ENCODE peak calls at places on chromosomes 5 and 9, in seven cellular contexts. One of them, this sample, is unnamed.

GRCh38 chr5:72194846-72195245 is 87.6 kb downstream of the MAP1B start:
- DNase-seq in fibroblast of lung: peak; percentile 24
- DNase-seq in heart left ventricle: no peak
- DNase-seq in foreskin fibroblast: no peak
- DNase-seq in transverse colon: peak; percentile 10
- DNase-seq in hepatocyte: no peak
- DNase-seq in glutamatergic neuron: no peak
- DNase-seq in this sample: no peak

GRCh38 chr5:175800656-175801081 is 70.7 kb upstream of the CPLX2 start:
- DNase-seq in glutamatergic neuron: peak; percentile 74
- DNase-seq in fibroblast of lung: peak; percentile 68
- DNase-seq in foreskin fibroblast: peak; percentile 47
- DNase-seq in hepatocyte: no peak
- DNase-seq in transverse colon: no peak
- DNase-seq in heart left ventricle: no peak
- DNase-seq in this sample: no peak

GRCh38 chr5:176408590-176408989 is 7.7 kb downstream of the CLTB start:
- DNase-seq in fibroblast of lung: no peak
- DNase-seq in foreskin fibroblast: no peak
- DNase-seq in transverse colon: no peak
- DNase-seq in glutamatergic neuron: no peak
- DNase-seq in hepatocyte: no peak
- DNase-seq in heart left ventricle: no peak
- DNase-seq in this sample: no peak

GRCh38 chr9:134637696-134638502 is 3.7 kb upstream of the COL5A1 start:
- DNase-seq in foreskin fibroblast: no peak
- DNase-seq in heart left ventricle: no peak
- DNase-seq in hepatocyte: no peak
- DNase-seq in transverse colon: no peak
- DNase-seq in glutamatergic neuron: no peak
- DNase-seq in fibroblast of lung: no peak
- DNase-seq in this sample: peak; percentile 18

GRCh38 chr9:83355024-83355444 is 183.2 kb downstream of the FRMD3 start:
- DNase-seq in hepatocyte: peak; percentile 17
- DNase-seq in foreskin fibroblast: peak; percentile 89
- DNase-seq in fibroblast of lung: peak; percentile 15
- DNase-seq in heart left ventricle: peak; percentile 51
- DNase-seq in glutamatergic neuron: no peak
- DNase-seq in transverse colon: no peak
- DNase-seq in this sample: no peak

GRCh38 chr5:30040483-30041116 is 1152.9 kb upstream of the CDH6 start:
- DNase-seq in heart left ventricle: no peak
- DNase-seq in glutamatergic neuron: peak; percentile 64
- DNase-seq in transverse colon: no peak
- DNase-seq in foreskin fibroblast: no peak
- DNase-seq in fibroblast of lung: peak; percentile 42
- DNase-seq in hepatocyte: peak; percentile 72
- DNase-seq in this sample: peak; percentile 21

GRCh38 chr9:130345009-130345992 is 79.7 kb downstream of the HMCN2 start:
- DNase-seq in hepatocyte: no peak
- DNase-seq in transverse colon: no peak
- DNase-seq in heart left ventricle: no peak
- DNase-seq in foreskin fibroblast: no peak
- DNase-seq in fibroblast of lung: peak; percentile 18
- DNase-seq in glutamatergic neuron: no peak
- DNase-seq in this sample: no peak

GRCh38 chr9:99003308-99003707 is 59.6 kb downstream of the COL15A1 start:
- DNase-seq in hepatocyte: no peak
- DNase-seq in fibroblast of lung: no peak
- DNase-seq in glutamatergic neuron: no peak
- DNase-seq in transverse colon: no peak
- DNase-seq in foreskin fibroblast: no peak
- DNase-seq in heart left ventricle: no peak
- DNase-seq in this sample: no peak

GRCh38 chr9:7178729-7179128 is 421.0 kb downstream of the KDM4C start:
- DNase-seq in glutamatergic neuron: no peak
- DNase-seq in heart left ventricle: no peak
- DNase-seq in foreskin fibroblast: no peak
- DNase-seq in hepatocyte: no peak
- DNase-seq in transverse colon: no peak
- DNase-seq in fibroblast of lung: no peak
- DNase-seq in this sample: no peak

GRCh38 chr9:32414856-32415255 is 30.4 kb downstream of the ACO1 start:
- DNase-seq in transverse colon: no peak
- DNase-seq in hepatocyte: no peak
- DNase-seq in heart left ventricle: no peak
- DNase-seq in glutamatergic neuron: no peak
- DNase-seq in foreskin fibroblast: no peak
- DNase-seq in fibroblast of lung: no peak
- DNase-seq in this sample: no peak

GRCh38 chr9:113401027-113401792 is at the start of gene ALAD:
- DNase-seq in foreskin fibroblast: peak; percentile 100
- DNase-seq in fibroblast of lung: peak; percentile 97
- DNase-seq in glutamatergic neuron: peak; percentile 100
- DNase-seq in hepatocyte: peak; percentile 100
- DNase-seq in heart left ventricle: peak; percentile 99
- DNase-seq in transverse colon: peak; percentile 100
- DNase-seq in this sample: peak; percentile 100

GRCh38 chr9:88759374-88759773 is 224.4 kb downstream of the NXNL2 start:
- DNase-seq in transverse colon: no peak
- DNase-seq in foreskin fibroblast: no peak
- DNase-seq in hepatocyte: no peak
- DNase-seq in glutamatergic neuron: no peak
- DNase-seq in heart left ventricle: no peak
- DNase-seq in fibroblast of lung: no peak
- DNase-seq in this sample: no peak

GRCh38 chr5:1497271-1497777 is 26.4 kb downstream of the LPCAT1 start:
- DNase-seq in foreskin fibroblast: no peak
- DNase-seq in transverse colon: peak; percentile 45
- DNase-seq in fibroblast of lung: no peak
- DNase-seq in glutamatergic neuron: no peak
- DNase-seq in hepatocyte: no peak
- DNase-seq in heart left ventricle: no peak
- DNase-seq in this sample: no peak

GRCh38 chr9:98916660-98917059 is 27.0 kb upstream of the COL15A1 start:
- DNase-seq in glutamatergic neuron: no peak
- DNase-seq in fibroblast of lung: peak; percentile 42
- DNase-seq in heart left ventricle: peak; percentile 73
- DNase-seq in foreskin fibroblast: peak; percentile 29
- DNase-seq in transverse colon: peak; percentile 22
- DNase-seq in hepatocyte: peak; percentile 39
- DNase-seq in this sample: peak; percentile 47

GRCh38 chr5:50965621-50966362 is 299.4 kb downstream of the PARP8 start:
- DNase-seq in hepatocyte: no peak
- DNase-seq in glutamatergic neuron: peak; percentile 22
- DNase-seq in heart left ventricle: no peak
- DNase-seq in transverse colon: no peak
- DNase-seq in fibroblast of lung: no peak
- DNase-seq in foreskin fibroblast: peak; percentile 27
- DNase-seq in this sample: no peak

GRCh38 chr5:78533356-78533755 is 115.2 kb downstream of the LHFPL2 start:
- DNase-seq in fibroblast of lung: no peak
- DNase-seq in foreskin fibroblast: no peak
- DNase-seq in transverse colon: no peak
- DNase-seq in hepatocyte: peak; percentile 43
- DNase-seq in glutamatergic neuron: no peak
- DNase-seq in heart left ventricle: no peak
- DNase-seq in this sample: no peak

GRCh38 chr5:2068515-2068914 is 185.8 kb upstream of the IRX4 start:
- DNase-seq in heart left ventricle: no peak
- DNase-seq in transverse colon: no peak
- DNase-seq in glutamatergic neuron: no peak
- DNase-seq in foreskin fibroblast: no peak
- DNase-seq in hepatocyte: no peak
- DNase-seq in fibroblast of lung: no peak
- DNase-seq in this sample: no peak

GRCh38 chr9:7879551-7880245 is 80.1 kb upstream of the DMAC1 start:
- DNase-seq in transverse colon: no peak
- DNase-seq in glutamatergic neuron: peak; percentile 89
- DNase-seq in fibroblast of lung: no peak
- DNase-seq in heart left ventricle: no peak
- DNase-seq in hepatocyte: no peak
- DNase-seq in foreskin fibroblast: no peak
- DNase-seq in this sample: no peak

GRCh38 chr9:3495850-3496249 is 30.0 kb downstream of the RFX3 start:
- DNase-seq in foreskin fibroblast: no peak
- DNase-seq in glutamatergic neuron: no peak
- DNase-seq in transverse colon: no peak
- DNase-seq in fibroblast of lung: no peak
- DNase-seq in hepatocyte: no peak
- DNase-seq in heart left ventricle: no peak
- DNase-seq in this sample: no peak

GRCh38 chr5:168946363-168946762 is 354.6 kb downstream of the SLIT3 start:
- DNase-seq in transverse colon: no peak
- DNase-seq in heart left ventricle: no peak
- DNase-seq in glutamatergic neuron: peak; percentile 75
- DNase-seq in foreskin fibroblast: no peak
- DNase-seq in fibroblast of lung: no peak
- DNase-seq in hepatocyte: no peak
- DNase-seq in this sample: no peak

GRCh38 chr9:129702563-129702962 is 37.1 kb downstream of the PRRX2 start:
- DNase-seq in foreskin fibroblast: peak; percentile 93
- DNase-seq in transverse colon: peak; percentile 85
- DNase-seq in glutamatergic neuron: no peak
- DNase-seq in heart left ventricle: no peak
- DNase-seq in hepatocyte: peak; percentile 58
- DNase-seq in fibroblast of lung: peak; percentile 73
- DNase-seq in this sample: no peak

GRCh38 chr5:136004436-136004835 is 24.4 kb upstream of the TGFBI start:
- DNase-seq in foreskin fibroblast: peak; percentile 74
- DNase-seq in fibroblast of lung: peak; percentile 83
- DNase-seq in glutamatergic neuron: no peak
- DNase-seq in hepatocyte: peak; percentile 51
- DNase-seq in transverse colon: no peak
- DNase-seq in heart left ventricle: no peak
- DNase-seq in this sample: no peak

DNA sequence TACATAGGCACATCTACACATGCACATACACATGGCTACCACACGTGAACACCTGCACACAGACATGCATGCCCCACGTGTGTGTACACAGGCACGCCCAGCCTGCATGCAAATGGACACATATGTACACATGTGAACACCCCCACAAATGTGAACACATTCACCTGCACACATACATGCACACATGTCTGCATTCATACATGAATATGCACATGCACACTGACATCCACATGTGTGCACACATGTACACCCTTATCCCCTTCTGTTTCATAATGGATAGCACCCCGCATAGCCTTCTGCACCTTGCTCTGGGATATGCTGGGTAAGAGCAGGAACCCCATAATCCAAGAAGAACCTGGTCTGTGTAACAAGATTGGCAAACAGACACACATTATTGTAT is 66.2 kb downstream of the WNK2 start:
- DNase-seq in heart left ventricle: no peak
- DNase-seq in transverse colon: no peak
- DNase-seq in foreskin fibroblast: no peak
- DNase-seq in hepatocyte: no peak
- DNase-seq in fibroblast of lung: no peak
- DNase-seq in glutamatergic neuron: peak; percentile 2
- DNase-seq in this sample: no peak
- TF ChIP-seq CTCF in heart left ventricle: no peak
- TF ChIP-seq CTCF in transverse colon: no peak
- TF ChIP-seq CTCF in foreskin fibroblast: no peak
- TF ChIP-seq CTCF in hepatocyte: no peak
- TF ChIP-seq CTCF in fibroblast of lung: no peak
- TF ChIP-seq CTCF in glutamatergic neuron: no peak
- TF ChIP-seq CTCF in this sample: no peak

DNA sequence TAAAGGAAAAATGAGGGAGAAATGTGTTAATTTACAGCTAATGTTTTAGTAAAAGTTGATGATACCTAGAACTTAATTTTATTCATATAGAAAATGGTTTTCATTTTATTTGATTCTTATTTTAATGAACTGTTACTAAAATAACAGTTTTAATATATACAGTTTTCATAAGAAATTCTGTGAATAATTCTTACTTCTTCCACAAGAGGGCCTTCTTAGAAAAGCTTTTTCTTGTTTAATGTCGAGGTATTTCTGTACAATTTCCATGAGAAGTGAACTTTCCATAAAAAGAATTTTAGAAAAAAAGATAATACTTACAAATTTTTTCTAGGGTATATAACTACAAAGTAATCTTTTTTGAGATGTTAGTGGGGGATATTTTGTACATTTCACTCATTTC is 73.9 kb downstream of the KLF9 start:
- DNase-seq in fibroblast of lung: peak; percentile 22
- DNase-seq in glutamatergic neuron: no peak
- DNase-seq in foreskin fibroblast: peak; percentile 44
- DNase-seq in hepatocyte: peak; percentile 36
- DNase-seq in heart left ventricle: no peak
- DNase-seq in transverse colon: no peak
- DNase-seq in this sample: no peak
- TF ChIP-seq CTCF in fibroblast of lung: no peak
- TF ChIP-seq CTCF in glutamatergic neuron: peak; percentile 70
- TF ChIP-seq CTCF in foreskin fibroblast: peak; percentile 20
- TF ChIP-seq CTCF in hepatocyte: peak; percentile 62
- TF ChIP-seq CTCF in heart left ventricle: peak; percentile 57
- TF ChIP-seq CTCF in transverse colon: peak; percentile 53
- TF ChIP-seq CTCF in this sample: no peak

DNA sequence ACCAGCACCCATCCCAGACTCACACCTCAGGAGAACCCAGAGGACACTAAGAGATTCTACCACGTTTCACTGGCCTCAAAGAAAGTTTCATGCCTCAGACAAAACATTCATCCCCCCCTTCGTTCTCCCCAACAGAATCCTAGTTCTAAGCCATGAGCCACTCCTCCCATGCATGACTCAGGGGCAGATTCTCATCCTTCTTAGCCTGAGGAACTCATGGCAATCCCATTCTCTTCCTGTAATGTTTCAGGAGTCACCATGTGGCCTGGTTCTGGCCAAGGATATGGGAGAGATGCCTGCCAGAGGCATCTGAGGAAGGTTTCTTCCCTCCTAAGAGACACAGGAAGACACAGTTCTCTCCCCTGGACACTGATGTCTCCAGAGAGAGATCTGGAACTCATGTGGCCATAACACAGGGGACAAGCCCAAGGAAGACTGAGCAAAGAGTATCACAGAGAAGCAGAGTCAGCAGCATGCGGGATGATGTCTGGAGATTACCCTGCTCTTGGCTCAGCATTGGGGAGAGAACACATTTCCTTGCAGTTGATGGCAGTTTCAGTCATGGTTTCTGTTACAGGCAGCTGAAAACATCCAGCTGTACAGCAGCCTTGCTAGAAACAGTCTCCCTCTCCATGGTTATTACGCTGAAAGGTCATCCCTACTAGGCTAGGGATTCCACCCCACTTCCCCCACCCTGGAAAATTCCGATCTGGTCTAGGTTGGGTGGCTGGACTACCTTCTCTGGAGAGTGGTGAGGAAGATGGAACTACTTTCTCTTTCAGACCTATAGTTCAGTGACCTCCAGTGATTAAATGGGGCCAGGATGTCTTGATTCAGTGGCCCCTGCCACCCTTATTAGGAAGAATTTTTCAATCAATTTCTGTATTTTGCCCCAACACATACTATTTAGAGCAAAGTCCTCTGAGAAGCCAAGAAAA is 115.4 kb downstream of the ZNF608 start:
- DNase-seq in foreskin fibroblast: peak; percentile 74
- DNase-seq in fibroblast of lung: peak; percentile 55
- DNase-seq in glutamatergic neuron: no peak
- DNase-seq in transverse colon: no peak
- DNase-seq in heart left ventricle: no peak
- DNase-seq in hepatocyte: no peak
- DNase-seq in this sample: no peak
- TF ChIP-seq CTCF in foreskin fibroblast: no peak
- TF ChIP-seq CTCF in fibroblast of lung: no peak
- TF ChIP-seq CTCF in glutamatergic neuron: no peak
- TF ChIP-seq CTCF in transverse colon: no peak
- TF ChIP-seq CTCF in heart left ventricle: no peak
- TF ChIP-seq CTCF in hepatocyte: no peak
- TF ChIP-seq CTCF in this sample: no peak

GRCh38 chr5:95961617-95962474 is at the start of gene ELL2:
- DNase-seq in glutamatergic neuron: peak; percentile 98
- DNase-seq in fibroblast of lung: peak; percentile 99
- DNase-seq in hepatocyte: peak; percentile 99
- DNase-seq in transverse colon: peak; percentile 100
- DNase-seq in heart left ventricle: peak; percentile 97
- DNase-seq in foreskin fibroblast: peak; percentile 99
- DNase-seq in this sample: peak; percentile 99
- TF ChIP-seq CTCF in glutamatergic neuron: no peak
- TF ChIP-seq CTCF in fibroblast of lung: no peak
- TF ChIP-seq CTCF in hepatocyte: no peak
- TF ChIP-seq CTCF in transverse colon: no peak
- TF ChIP-seq CTCF in heart left ventricle: no peak
- TF ChIP-seq CTCF in foreskin fibroblast: no peak
- TF ChIP-seq CTCF in this sample: no peak